ENCODE peak calls at places on chromosomes 16 and 17, in six cellular contexts. One of them, this sample, is unnamed.

GRCh38 chr17:8163978-8164814 is 1.4 kb upstream of the VAMP2 start:
- DNase-seq in coronary artery: peak; percentile 82
- DNase-seq in osteoblast: peak; percentile 94
- DNase-seq in tibial nerve: no peak
- DNase-seq in epithelial cell of esophagus: peak; percentile 45
- DNase-seq in GM23338: peak; percentile 59
- DNase-seq in this sample: peak; percentile 73

GRCh38 chr17:74433421-74434121 is 1.7 kb downstream of the GPRC5C start:
- DNase-seq in tibial nerve: no peak
- DNase-seq in osteoblast: peak; percentile 89
- DNase-seq in epithelial cell of esophagus: no peak
- DNase-seq in coronary artery: peak; percentile 82
- DNase-seq in GM23338: peak; percentile 60
- DNase-seq in this sample: no peak

GRCh38 chr17:9890124-9890523 is 14.9 kb downstream of the RCVRN start:
- DNase-seq in GM23338: peak; percentile 88
- DNase-seq in tibial nerve: no peak
- DNase-seq in coronary artery: no peak
- DNase-seq in osteoblast: no peak
- DNase-seq in epithelial cell of esophagus: peak; percentile 4
- DNase-seq in this sample: no peak

GRCh38 chr17:64531955-64532371 is 25.2 kb downstream of the CEP95 start:
- DNase-seq in coronary artery: no peak
- DNase-seq in tibial nerve: no peak
- DNase-seq in epithelial cell of esophagus: no peak
- DNase-seq in GM23338: no peak
- DNase-seq in osteoblast: no peak
- DNase-seq in this sample: no peak

GRCh38 chr17:70539172-70539924 is 370.0 kb downstream of the KCNJ2 start:
- DNase-seq in epithelial cell of esophagus: no peak
- DNase-seq in tibial nerve: no peak
- DNase-seq in GM23338: peak; percentile 77
- DNase-seq in osteoblast: no peak
- DNase-seq in coronary artery: no peak
- DNase-seq in this sample: no peak

GRCh38 chr17:42135151-42135550 is 12.5 kb downstream of the HSPB9 start:
- DNase-seq in GM23338: no peak
- DNase-seq in coronary artery: no peak
- DNase-seq in epithelial cell of esophagus: no peak
- DNase-seq in tibial nerve: no peak
- DNase-seq in osteoblast: no peak
- DNase-seq in this sample: no peak

GRCh38 chr17:32976605-32977004 is 15.0 kb upstream of the SPACA3 start:
- DNase-seq in coronary artery: no peak
- DNase-seq in GM23338: no peak
- DNase-seq in epithelial cell of esophagus: no peak
- DNase-seq in tibial nerve: no peak
- DNase-seq in osteoblast: peak; percentile 45
- DNase-seq in this sample: no peak

GRCh38 chr17:7974638-7975131 is 27.7 kb upstream of the GUCY2D start:
- DNase-seq in coronary artery: no peak
- DNase-seq in osteoblast: no peak
- DNase-seq in GM23338: no peak
- DNase-seq in tibial nerve: no peak
- DNase-seq in epithelial cell of esophagus: no peak
- DNase-seq in this sample: no peak

GRCh38 chr17:58755577-58756245 is at the start of gene PPM1E:
- DNase-seq in epithelial cell of esophagus: peak; percentile 50
- DNase-seq in coronary artery: no peak
- DNase-seq in GM23338: peak; percentile 98
- DNase-seq in tibial nerve: no peak
- DNase-seq in osteoblast: peak; percentile 95
- DNase-seq in this sample: peak; percentile 79

GRCh38 chr17:39834017-39834416 is 30.1 kb downstream of the IKZF3 start:
- DNase-seq in epithelial cell of esophagus: no peak
- DNase-seq in coronary artery: no peak
- DNase-seq in GM23338: no peak
- DNase-seq in tibial nerve: no peak
- DNase-seq in osteoblast: no peak
- DNase-seq in this sample: no peak

GRCh38 chr16:67170168-67170947 is at the start of gene NOL3:
- DNase-seq in GM23338: peak; percentile 87
- DNase-seq in epithelial cell of esophagus: peak; percentile 74
- DNase-seq in osteoblast: peak; percentile 99
- DNase-seq in coronary artery: peak; percentile 95
- DNase-seq in tibial nerve: peak; percentile 76
- DNase-seq in this sample: peak; percentile 80

GRCh38 chr17:19315104-19315503 is 47.4 kb downstream of the B9D1 start:
- DNase-seq in osteoblast: no peak
- DNase-seq in coronary artery: no peak
- DNase-seq in tibial nerve: no peak
- DNase-seq in GM23338: no peak
- DNase-seq in epithelial cell of esophagus: no peak
- DNase-seq in this sample: no peak

GRCh38 chr16:64892843-64893242 is 229.0 kb downstream of the CDH11 start:
- DNase-seq in tibial nerve: no peak
- DNase-seq in coronary artery: no peak
- DNase-seq in epithelial cell of esophagus: peak; percentile 93
- DNase-seq in osteoblast: peak; percentile 66
- DNase-seq in GM23338: no peak
- DNase-seq in this sample: peak; percentile 79

GRCh38 chr16:56748191-56748590 is 18.3 kb downstream of the NUP93 start:
- DNase-seq in coronary artery: no peak
- DNase-seq in osteoblast: no peak
- DNase-seq in tibial nerve: no peak
- DNase-seq in GM23338: no peak
- DNase-seq in epithelial cell of esophagus: no peak
- DNase-seq in this sample: peak; percentile 39

GRCh38 chr17:9240659-9241370 is 219.5 kb downstream of the NTN1 start:
- DNase-seq in epithelial cell of esophagus: no peak
- DNase-seq in GM23338: peak; percentile 84
- DNase-seq in tibial nerve: peak; percentile 70
- DNase-seq in osteoblast: peak; percentile 88
- DNase-seq in coronary artery: peak; percentile 92
- DNase-seq in this sample: peak; percentile 51

GRCh38 chr16:80121522-80121909 is 419.3 kb upstream of the DYNLRB2 start:
- DNase-seq in epithelial cell of esophagus: no peak
- DNase-seq in osteoblast: no peak
- DNase-seq in coronary artery: no peak
- DNase-seq in tibial nerve: no peak
- DNase-seq in GM23338: no peak
- DNase-seq in this sample: no peak

GRCh38 chr17:45248132-45248936 is 13.6 kb downstream of the SPATA32 start:
- DNase-seq in osteoblast: no peak
- DNase-seq in coronary artery: no peak
- DNase-seq in tibial nerve: no peak
- DNase-seq in GM23338: peak; percentile 85
- DNase-seq in epithelial cell of esophagus: peak; percentile 82
- DNase-seq in this sample: no peak

GRCh38 chr17:17151962-17152361 is 54.2 kb downstream of the PLD6 start:
- DNase-seq in osteoblast: peak; percentile 96
- DNase-seq in coronary artery: peak; percentile 94
- DNase-seq in epithelial cell of esophagus: peak; percentile 92
- DNase-seq in GM23338: no peak
- DNase-seq in tibial nerve: peak; percentile 75
- DNase-seq in this sample: peak; percentile 97

GRCh38 chr17:27572665-27573064 is 58.3 kb upstream of the LGALS9 start:
- DNase-seq in osteoblast: peak; percentile 76
- DNase-seq in coronary artery: no peak
- DNase-seq in tibial nerve: no peak
- DNase-seq in GM23338: no peak
- DNase-seq in epithelial cell of esophagus: no peak
- DNase-seq in this sample: peak; percentile 51

GRCh38 chr17:15469260-15469659 is 1.8 kb upstream of the CDRT4 start:
- DNase-seq in epithelial cell of esophagus: no peak
- DNase-seq in coronary artery: no peak
- DNase-seq in osteoblast: peak; percentile 86
- DNase-seq in GM23338: no peak
- DNase-seq in tibial nerve: peak; percentile 70
- DNase-seq in this sample: no peak

DNA sequence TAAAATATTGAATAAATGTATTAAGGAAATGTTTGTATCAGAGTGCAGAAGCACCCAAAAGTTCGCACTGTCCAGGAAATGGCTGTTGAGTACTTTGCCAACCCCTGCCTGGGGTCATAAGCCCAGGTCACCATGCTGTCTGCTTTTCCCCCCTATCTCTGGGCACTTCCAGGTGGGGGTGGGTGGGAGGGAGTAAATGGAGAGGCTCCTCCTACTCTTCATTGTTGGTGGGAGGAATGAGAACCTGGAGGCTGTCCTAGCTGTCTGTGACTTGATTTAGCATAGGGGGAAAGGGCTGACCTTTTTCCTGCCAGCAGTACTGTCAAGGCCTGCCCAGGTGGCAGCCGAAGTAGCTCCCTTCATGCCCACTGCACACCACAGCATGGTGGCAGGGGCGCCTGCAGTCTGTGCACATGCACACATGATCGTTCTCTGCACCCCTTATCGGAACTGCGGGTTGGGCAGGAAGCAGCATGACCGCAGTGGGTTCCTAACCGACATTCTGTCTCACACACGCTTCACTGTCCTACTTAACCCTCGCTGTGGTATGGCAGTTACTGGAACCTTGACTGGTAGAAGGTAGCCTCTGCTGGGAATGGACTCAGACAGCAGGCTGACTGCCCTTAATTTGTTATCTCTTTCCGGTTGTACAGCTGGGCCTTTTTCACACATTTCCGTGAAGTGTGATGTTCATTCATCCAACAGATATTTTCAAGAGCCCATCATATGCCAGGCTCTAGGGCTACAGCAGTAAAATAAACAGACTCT is 41.5 kb downstream of the LDHD start:
- DNase-seq in tibial nerve: no peak
- DNase-seq in GM23338: no peak
- DNase-seq in epithelial cell of esophagus: no peak
- DNase-seq in osteoblast: no peak
- DNase-seq in coronary artery: no peak
- DNase-seq in this sample: no peak
- H3K4me3 ChIP-seq in tibial nerve: no peak overlapping the region
- H3K4me3 ChIP-seq in GM23338: no peak overlapping the region
- H3K4me3 ChIP-seq in epithelial cell of esophagus: no peak overlapping the region
- H3K4me3 ChIP-seq in osteoblast: no peak overlapping the region
- H3K4me3 ChIP-seq in coronary artery: no peak overlapping the region
- H3K4me3 ChIP-seq in this sample: no peak overlapping the region

GRCh38 chr16:76277099-76278030 is at the start of gene CNTNAP4:
- DNase-seq in tibial nerve: peak; percentile 22
- DNase-seq in coronary artery: no peak
- DNase-seq in GM23338: peak; percentile 58
- DNase-seq in osteoblast: no peak
- DNase-seq in epithelial cell of esophagus: peak; percentile 4
- DNase-seq in this sample: no peak

GRCh38 chr16:76278086-76278485 is 885 bp downstream of the CNTNAP4 start:
- DNase-seq in epithelial cell of esophagus: no peak
- DNase-seq in coronary artery: no peak
- DNase-seq in tibial nerve: no peak
- DNase-seq in GM23338: no peak
- DNase-seq in osteoblast: no peak
- DNase-seq in this sample: no peak

GRCh38 chr16:76280421-76280820 is 3.2 kb downstream of the CNTNAP4 start:
- DNase-seq in GM23338: no peak
- DNase-seq in epithelial cell of esophagus: no peak
- DNase-seq in tibial nerve: no peak
- DNase-seq in coronary artery: no peak
- DNase-seq in osteoblast: no peak
- DNase-seq in this sample: no peak

GRCh38 chr16:76278976-76279375 is 1.8 kb downstream of the CNTNAP4 start:
- DNase-seq in epithelial cell of esophagus: peak; percentile 53
- DNase-seq in GM23338: peak; percentile 70
- DNase-seq in osteoblast: no peak
- DNase-seq in coronary artery: no peak
- DNase-seq in tibial nerve: no peak
- DNase-seq in this sample: no peak
- TF ChIP-seq CTCF in epithelial cell of esophagus: peak; percentile 26
- TF ChIP-seq CTCF in GM23338: peak; percentile 58
- TF ChIP-seq CTCF in osteoblast: no peak
- TF ChIP-seq CTCF in coronary artery: no peak
- TF ChIP-seq CTCF in tibial nerve: no peak
- TF ChIP-seq CTCF in this sample: no peak

DNA sequence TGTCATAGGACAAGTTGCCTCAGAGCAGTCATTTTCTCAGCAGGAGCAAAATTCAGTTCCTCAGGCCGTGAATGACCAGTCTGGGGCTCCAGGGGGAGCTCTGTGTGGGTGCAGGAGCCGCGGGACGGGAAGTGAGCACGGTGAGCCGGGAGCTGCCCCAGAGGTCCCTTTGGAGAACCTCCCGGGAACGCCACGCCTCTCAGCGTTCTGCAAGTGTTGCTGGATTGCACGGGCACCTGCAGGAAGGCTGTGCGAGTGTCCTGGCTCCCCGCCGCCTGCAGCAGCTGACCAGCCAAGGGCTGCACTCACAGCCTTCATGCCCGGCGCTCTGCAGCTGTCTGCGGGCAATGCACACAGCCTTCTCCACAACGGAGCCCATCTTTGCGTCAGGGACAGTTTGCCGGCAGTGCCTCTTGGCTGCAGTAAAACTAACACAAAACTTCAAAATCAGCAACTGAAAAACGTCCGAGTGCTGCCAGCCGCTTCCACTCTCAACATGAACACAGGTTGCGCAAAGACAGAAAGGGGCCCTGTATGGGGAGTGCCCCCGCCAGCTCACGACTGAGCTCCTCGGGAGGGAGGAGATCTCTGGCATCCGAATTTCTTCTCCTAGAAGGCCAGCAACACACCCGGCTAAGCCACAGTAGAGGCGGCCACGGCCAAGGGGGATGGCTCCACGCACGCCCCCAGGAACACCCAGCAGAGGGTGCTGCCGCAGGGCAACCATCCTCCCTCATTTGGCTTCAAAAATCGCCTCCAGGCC is 16.0 kb downstream of the NDUFAF8 start:
- DNase-seq in GM23338: peak; percentile 84
- DNase-seq in coronary artery: no peak
- DNase-seq in tibial nerve: peak; percentile 53
- DNase-seq in osteoblast: peak; percentile 95
- DNase-seq in epithelial cell of esophagus: peak; percentile 81
- DNase-seq in this sample: peak; percentile 93
- H3K4me3 ChIP-seq in GM23338: no peak overlapping the region
- H3K4me3 ChIP-seq in coronary artery: peak overlapping the region; percentile 6
- H3K4me3 ChIP-seq in tibial nerve: no peak overlapping the region
- H3K4me3 ChIP-seq in osteoblast: no peak overlapping the region
- H3K4me3 ChIP-seq in epithelial cell of esophagus: no peak overlapping the region
- H3K4me3 ChIP-seq in this sample: peak overlapping the region; percentile 16

GRCh38 chr16:89637379-89637778 is 20.1 kb downstream of the CHMP1A start:
- DNase-seq in GM23338: no peak
- DNase-seq in epithelial cell of esophagus: no peak
- DNase-seq in osteoblast: no peak
- DNase-seq in coronary artery: no peak
- DNase-seq in tibial nerve: no peak
- DNase-seq in this sample: no peak
- TF ChIP-seq CTCF in GM23338: no peak
- TF ChIP-seq CTCF in epithelial cell of esophagus: no peak
- TF ChIP-seq CTCF in osteoblast: no peak
- TF ChIP-seq CTCF in coronary artery: no peak
- TF ChIP-seq CTCF in tibial nerve: no peak
- TF ChIP-seq CTCF in this sample: no peak